ENCODE peak calls at places on chromosomes 2 and 18, in ten cellular contexts. F is psoas muscle, S is glutamatergic neuron, O is coronary artery, D is fibroblast of lung, X is omental fat pad, R is neural crest cell, L is NB4, P is BE2C, U is endodermal cell. W is an unnamed sample.

GRCh38 chr18:9475643-9476580 is 599 bp downstream of the RALBP1 start:
- DNase-seq in O (peak), U (no peak), P (no peak), F (no peak), S (no peak), D (peak), X (no peak), L (peak), R (no peak), W (peak)

GRCh38 chr2:159214325-159214865 is 72.1 kb downstream of the WDSUB1 start:
- DNase-seq in S (no peak), U (peak), D (no peak), F (no peak), R (no peak), P (no peak), L (no peak), O (peak), X (no peak), W (no peak)

GRCh38 chr2:118807668-118808428 is 39.6 kb downstream of the EN1 start:
- DNase-seq in S (no peak), X (no peak), L (no peak), R (no peak), P (no peak), O (no peak), U (peak), F (no peak), D (no peak), W (no peak)

GRCh38 chr2:96507957-96508520 is 2.9 kb upstream of the NEURL3 start:
- DNase-seq in D (peak), X (peak), F (peak), S (peak), L (peak), R (peak), U (peak), P (peak), O (peak), W (peak)

GRCh38 chr2:232275670-232276069 is 102.9 kb upstream of the ALPP start:
- DNase-seq in S (no peak), L (no peak), U (no peak), R (no peak), P (no peak), F (no peak), D (no peak), O (no peak), X (no peak), W (no peak)

GRCh38 chr18:48825101-48825745 is 125.5 kb downstream of the SMAD7 start:
- DNase-seq in U (peak), R (no peak), P (no peak), D (no peak), S (peak), O (peak), X (peak), F (peak), L (no peak), W (no peak)

GRCh38 chr18:62486290-62486964 is 36.4 kb upstream of the ZCCHC2 start:
- DNase-seq in P (no peak), O (no peak), S (no peak), F (no peak), X (no peak), D (no peak), R (no peak), U (peak), L (peak), W (no peak)

GRCh38 chr2:134446431-134447091 is 192.7 kb downstream of the MGAT5 start:
- DNase-seq in S (peak), U (no peak), O (no peak), X (no peak), D (peak), R (no peak), F (no peak), L (no peak), P (no peak), W (no peak)

GRCh38 chr2:217943379-217944321 is 59.1 kb downstream of the TNS1 start:
- DNase-seq in D (peak), O (peak), L (peak), R (peak), S (peak), F (peak), X (no peak), U (peak), P (peak), W (no peak)

GRCh38 chr2:216942016-216942415 is 82.2 kb upstream of the TNP1 start:
- DNase-seq in R (no peak), S (no peak), P (no peak), L (no peak), O (no peak), U (no peak), X (no peak), F (no peak), D (no peak), W (no peak)

GRCh38 chr2:8030694-8031303 is 651.1 kb upstream of the ID2 start:
- DNase-seq in R (no peak), P (no peak), X (no peak), O (no peak), D (no peak), L (no peak), U (no peak), S (no peak), F (no peak), W (no peak)

GRCh38 chr18:1998121-1998520 is 573.2 kb downstream of the METTL4 start:
- DNase-seq in X (no peak), O (no peak), S (no peak), D (no peak), U (no peak), F (no peak), P (no peak), R (no peak), L (no peak), W (no peak)

GRCh38 chr2:151630372-151630771 is 103.9 kb downstream of the NEB start:
- DNase-seq in F (no peak), X (no peak), D (no peak), P (no peak), R (no peak), O (no peak), S (no peak), L (no peak), U (no peak), W (no peak)

GRCh38 chr2:84640386-84640785 is 124.1 kb downstream of the DNAH6 start:
- DNase-seq in X (no peak), P (no peak), U (no peak), S (no peak), O (no peak), R (no peak), F (no peak), L (no peak), D (no peak), W (no peak)

GRCh38 chr2:156909983-156910382 is 347.5 kb upstream of the GALNT5 start:
- DNase-seq in X (no peak), L (no peak), F (no peak), S (no peak), P (no peak), R (no peak), D (no peak), U (no peak), O (no peak), W (no peak)

GRCh38 chr18:24006731-24007308 is 7.7 kb upstream of the TTC39C start:
- DNase-seq in O (no peak), L (no peak), F (no peak), U (no peak), P (no peak), X (no peak), S (no peak), R (no peak), D (no peak), W (no peak)

GRCh38 chr2:177796011-177796410 is 276.6 kb downstream of the PDE11A start:
- DNase-seq in S (no peak), P (no peak), R (no peak), O (no peak), L (no peak), U (no peak), F (no peak), X (no peak), D (no peak), W (no peak)

GRCh38 chr2:168565512-168565911 is 109.4 kb downstream of the CERS6 start:
- DNase-seq in R (no peak), S (no peak), O (no peak), D (no peak), F (no peak), U (no peak), P (no peak), X (no peak), L (no peak), W (no peak)

GRCh38 chr2:96123936-96124335 is 7.6 kb upstream of the ADRA2B start:
- DNase-seq in X (no peak), L (no peak), F (peak), O (no peak), S (no peak), U (no peak), D (no peak), P (no peak), R (no peak), W (no peak)

GRCh38 chr2:228917195-228917594 is 353.9 kb downstream of the PID1 start:
- DNase-seq in L (no peak), O (no peak), S (no peak), X (no peak), U (no peak), D (peak), P (no peak), F (no peak), R (no peak), W (no peak)

GRCh38 chr2:105809099-105809473 is 64.4 kb downstream of the NCK2 start:
- DNase-seq in F (no peak), L (no peak), P (no peak), S (no peak), D (no peak), X (no peak), U (no peak), O (no peak), R (no peak), W (no peak)

GRCh38 chr2:207412787-207413310 is 116.9 kb upstream of the CREB1 start:
- DNase-seq in O (no peak), P (no peak), X (no peak), L (no peak), S (no peak), U (no peak), F (no peak), R (no peak), D (no peak), W (no peak)

GRCh38 chr2:70935468-70936164 is at the start of gene ATP6V1B1:
- DNase-seq in U (peak), X (no peak), S (peak), P (no peak), R (no peak), L (no peak), F (no peak), D (no peak), O (no peak), W (no peak)

GRCh38 chr2:61705625-61706024 is 148.2 kb downstream of the FAM161A start:
- DNase-seq in R (no peak), U (no peak), F (peak), X (no peak), S (no peak), O (no peak), P (no peak), D (no peak), L (no peak), W (no peak)

GRCh38 chr2:186891219-186891621 is 42.2 kb upstream of the ZSWIM2 start:
- DNase-seq in R (no peak), X (no peak), U (no peak), L (no peak), D (peak), F (no peak), S (no peak), O (no peak), P (peak), W (no peak)

GRCh38 chr2:171754254-171754939 is 67.1 kb downstream of the DYNC1I2 start:
- DNase-seq in U (no peak), X (no peak), R (no peak), D (no peak), P (no peak), O (no peak), F (no peak), S (no peak), L (no peak), W (no peak)

GRCh38 chr18:48932822-48933510 is 17.8 kb downstream of the SMAD7 start:
- DNase-seq in D (no peak), R (no peak), U (no peak), L (peak), P (peak), O (peak), F (no peak), X (no peak), S (no peak), W (peak)

GRCh38 chr2:79428745-79429144 is 84.1 kb upstream of the CTNNA2 start:
- DNase-seq in R (no peak), X (no peak), F (no peak), S (no peak), P (no peak), U (no peak), D (no peak), L (no peak), O (no peak), W (no peak)

GRCh38 chr2:10654069-10654468 is 35.7 kb downstream of the NOL10 start:
- DNase-seq in O (no peak), R (no peak), F (no peak), U (no peak), D (peak), L (peak), P (no peak), X (no peak), S (no peak), W (no peak)

GRCh38 chr2:204251118-204251757 is 294.0 kb upstream of the PARD3B start:
- DNase-seq in X (no peak), U (no peak), O (no peak), S (no peak), L (no peak), F (no peak), D (no peak), R (no peak), P (no peak), W (no peak)

GRCh38 chr2:223688094-223688835 is 86.1 kb upstream of the SCG2 start:
- DNase-seq in X (no peak), F (no peak), L (no peak), P (peak), S (peak), R (no peak), U (peak), D (no peak), O (no peak), W (no peak)

GRCh38 chr2:239193426-239193825 is 207.4 kb downstream of the HDAC4 start:
- DNase-seq in F (no peak), S (peak), X (no peak), O (peak), P (no peak), L (no peak), R (no peak), D (no peak), U (peak), W (no peak)

GRCh38 chr2:134169788-134170187 is 84.1 kb upstream of the MGAT5 start:
- DNase-seq in O (no peak), L (no peak), F (no peak), U (no peak), P (no peak), X (no peak), R (no peak), D (no peak), S (no peak), W (no peak)

GRCh38 chr2:119715409-119716295 is 36.7 kb downstream of the TMEM177 start:
- DNase-seq in F (no peak), X (no peak), R (no peak), O (no peak), D (no peak), L (no peak), S (no peak), P (no peak), U (peak), W (no peak)

GRCh38 chr2:112957511-112957910 is 20.3 kb upstream of the IL36G start:
- DNase-seq in R (no peak), P (no peak), S (no peak), F (no peak), O (no peak), L (no peak), U (no peak), X (no peak), D (no peak), W (no peak)

DNA sequence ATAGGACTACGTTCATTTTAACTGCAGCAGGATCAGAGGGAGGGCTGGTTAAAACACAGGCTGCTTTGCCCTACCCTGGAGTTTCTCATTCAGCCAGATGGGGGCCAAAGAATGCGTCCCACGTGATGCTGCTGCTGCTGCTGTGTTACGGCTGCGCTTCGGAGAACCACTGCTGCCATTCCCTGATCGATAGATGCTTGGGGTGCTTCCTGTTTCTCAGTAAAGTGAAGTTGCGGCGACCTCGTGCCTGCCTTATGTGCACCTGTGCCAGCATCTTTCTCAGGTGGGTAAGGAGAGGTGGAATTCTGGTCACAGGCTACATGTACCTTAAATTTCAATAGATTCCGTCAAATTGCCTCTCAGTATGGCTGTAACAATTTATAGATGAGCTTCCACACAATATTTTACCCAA is 24.7 kb upstream of the TOGARAM2 start:
- DNase-seq in L (peak), R (peak), U (peak), F (no peak), P (peak), O (no peak), S (peak), X (no peak), D (peak), W (peak)
- TF ChIP-seq CTCF in L (no peak), R (peak), U (peak), F (no peak), P (peak), O (no peak), S (no peak), X (no peak), D (peak), W (no peak)

DNA sequence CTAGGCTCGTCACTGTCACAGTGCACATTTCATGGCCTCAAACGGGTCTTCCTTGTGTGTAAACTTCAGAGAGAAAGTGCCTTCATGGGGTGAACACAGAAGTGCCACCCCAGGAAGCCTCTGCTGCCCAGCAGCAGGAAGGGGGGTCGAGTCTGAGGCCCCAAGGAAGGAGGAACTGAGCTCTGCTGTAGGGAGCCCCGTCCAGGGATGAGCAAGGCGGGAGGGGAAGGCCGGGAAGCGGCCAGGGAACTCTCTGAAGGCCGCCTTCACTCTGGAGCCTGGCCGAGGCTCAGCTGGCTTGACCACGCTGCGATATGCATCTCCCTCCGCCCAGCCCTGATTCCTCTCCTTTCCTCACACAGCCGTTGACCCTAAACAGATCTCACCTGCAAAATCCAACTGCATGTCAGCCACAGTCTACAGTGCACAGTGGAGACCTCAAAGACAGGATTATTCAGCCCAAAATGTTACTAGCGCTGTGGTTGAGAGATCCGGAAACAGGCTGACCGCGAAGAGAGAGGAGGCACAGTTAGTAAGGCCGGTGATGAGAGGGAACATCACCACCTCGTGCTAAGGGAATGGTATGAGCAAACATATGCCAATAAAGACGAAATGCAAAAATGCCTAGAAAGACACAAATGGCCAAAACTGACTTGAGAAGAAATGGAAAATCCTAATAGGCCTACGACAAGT is 34.2 kb upstream of the CTDP1 start:
- DNase-seq in S (no peak), P (no peak), D (no peak), L (peak), X (no peak), R (no peak), O (no peak), F (no peak), U (no peak), W (no peak)
- TF ChIP-seq CTCF in S (no peak), P (no peak), D (no peak), L (peak), X (no peak), R (no peak), O (no peak), F (no peak), U (no peak), W (no peak)

DNA sequence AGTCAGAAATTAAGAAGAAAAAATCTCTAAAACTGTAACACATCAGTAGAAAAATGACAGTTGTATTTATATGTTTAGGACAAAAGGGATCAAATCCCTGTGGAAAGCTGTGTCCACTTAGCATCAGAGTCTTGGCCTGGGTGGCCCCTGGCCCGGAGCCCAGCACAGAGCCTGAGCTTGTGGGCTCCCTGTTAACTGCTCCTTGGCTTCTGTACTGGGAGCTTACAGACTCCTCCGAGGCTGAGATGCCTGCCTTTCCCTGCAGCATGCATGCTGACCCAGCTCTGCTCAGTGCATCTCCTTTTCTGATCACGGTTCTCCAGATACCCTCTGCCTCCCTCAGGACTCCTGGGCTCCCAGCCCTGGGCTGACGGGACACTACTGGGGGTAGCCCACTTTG is 98.1 kb downstream of the DCDC2C start:
- DNase-seq in U (no peak), X (no peak), F (no peak), O (no peak), L (no peak), P (no peak), S (no peak), D (no peak), R (no peak), W (no peak)
- TF ChIP-seq CTCF in U (no peak), X (no peak), F (no peak), O (no peak), L (no peak), P (no peak), S (no peak), D (no peak), R (no peak), W (no peak)

GRCh38 chr2:192190474-192190873 is 4.3 kb downstream of the TMEFF2 start:
- DNase-seq in U (no peak), O (no peak), R (no peak), P (no peak), L (peak), F (no peak), D (peak), X (no peak), S (no peak), W (peak)
- TF ChIP-seq CTCF in U (no peak), O (no peak), R (peak), P (peak), L (peak), F (no peak), D (peak), X (no peak), S (peak), W (peak)